ENCODE peak calls at places on chromosomes 12 and 14, in ten cellular contexts. One of them, this sample, is unnamed.
A peak's percentile ranks its signal among the peaks of the same experiment; 100 is the strongest.

GRCh38 chr12:39372929-39373328 is 70.0 kb downstream of the KIF21A start:
- DNase-seq in neural progenitor cell: no peak
- DNase-seq in uterus: no peak
- DNase-seq in transverse colon: no peak
- DNase-seq in fibroblast of the aortic adventitia: no peak
- DNase-seq in tibial artery: no peak
- DNase-seq in stomach: no peak
- DNase-seq in astrocyte of the cerebellum: no peak
- DNase-seq in omental fat pad: no peak
- DNase-seq in sigmoid colon: no peak
- DNase-seq in this sample: no peak

GRCh38 chr12:121916719-121917118 is 1.7 kb upstream of the CFAP251 start:
- DNase-seq in uterus: peak; percentile 41
- DNase-seq in fibroblast of the aortic adventitia: peak; percentile 47
- DNase-seq in sigmoid colon: no peak
- DNase-seq in neural progenitor cell: peak; percentile 74
- DNase-seq in tibial artery: no peak
- DNase-seq in omental fat pad: no peak
- DNase-seq in astrocyte of the cerebellum: no peak
- DNase-seq in transverse colon: no peak
- DNase-seq in stomach: no peak
- DNase-seq in this sample: no peak

GRCh38 chr12:5705791-5706190 is 239.3 kb downstream of the ANO2 start:
- DNase-seq in uterus: no peak
- DNase-seq in neural progenitor cell: no peak
- DNase-seq in astrocyte of the cerebellum: no peak
- DNase-seq in tibial artery: no peak
- DNase-seq in fibroblast of the aortic adventitia: no peak
- DNase-seq in stomach: no peak
- DNase-seq in omental fat pad: no peak
- DNase-seq in transverse colon: no peak
- DNase-seq in sigmoid colon: no peak
- DNase-seq in this sample: no peak

GRCh38 chr14:76811561-76811960 is 1.1 kb downstream of the ANGEL1 start:
- DNase-seq in tibial artery: no peak
- DNase-seq in fibroblast of the aortic adventitia: peak; percentile 31
- DNase-seq in neural progenitor cell: peak; percentile 15
- DNase-seq in sigmoid colon: no peak
- DNase-seq in astrocyte of the cerebellum: no peak
- DNase-seq in omental fat pad: no peak
- DNase-seq in transverse colon: no peak
- DNase-seq in uterus: no peak
- DNase-seq in stomach: no peak
- DNase-seq in this sample: no peak

GRCh38 chr12:68303850-68304249 is 28.3 kb downstream of the MDM1 start:
- DNase-seq in neural progenitor cell: no peak
- DNase-seq in sigmoid colon: no peak
- DNase-seq in fibroblast of the aortic adventitia: peak; percentile 68
- DNase-seq in uterus: peak; percentile 36
- DNase-seq in stomach: no peak
- DNase-seq in tibial artery: no peak
- DNase-seq in astrocyte of the cerebellum: no peak
- DNase-seq in omental fat pad: no peak
- DNase-seq in transverse colon: no peak
- DNase-seq in this sample: no peak

GRCh38 chr12:117498256-117498655 is 136.8 kb upstream of the NOS1 start:
- DNase-seq in uterus: no peak
- DNase-seq in tibial artery: no peak
- DNase-seq in neural progenitor cell: peak; percentile 49
- DNase-seq in fibroblast of the aortic adventitia: no peak
- DNase-seq in sigmoid colon: no peak
- DNase-seq in stomach: no peak
- DNase-seq in astrocyte of the cerebellum: no peak
- DNase-seq in omental fat pad: no peak
- DNase-seq in transverse colon: no peak
- DNase-seq in this sample: no peak

GRCh38 chr12:132954471-132955048 is 1.5 kb downstream of the ZNF605 start:
- DNase-seq in omental fat pad: no peak
- DNase-seq in transverse colon: no peak
- DNase-seq in uterus: no peak
- DNase-seq in stomach: no peak
- DNase-seq in fibroblast of the aortic adventitia: no peak
- DNase-seq in astrocyte of the cerebellum: no peak
- DNase-seq in neural progenitor cell: no peak
- DNase-seq in tibial artery: peak; percentile 35
- DNase-seq in sigmoid colon: no peak
- DNase-seq in this sample: no peak

GRCh38 chr12:46198913-46199312 is 69.9 kb downstream of the SLC38A1 start:
- DNase-seq in tibial artery: no peak
- DNase-seq in astrocyte of the cerebellum: no peak
- DNase-seq in fibroblast of the aortic adventitia: no peak
- DNase-seq in sigmoid colon: no peak
- DNase-seq in transverse colon: no peak
- DNase-seq in neural progenitor cell: no peak
- DNase-seq in uterus: no peak
- DNase-seq in stomach: no peak
- DNase-seq in omental fat pad: no peak
- DNase-seq in this sample: no peak

GRCh38 chr12:119631930-119632678 is 35.8 kb upstream of the PRKAB1 start:
- DNase-seq in fibroblast of the aortic adventitia: peak; percentile 17
- DNase-seq in omental fat pad: no peak
- DNase-seq in sigmoid colon: no peak
- DNase-seq in uterus: no peak
- DNase-seq in neural progenitor cell: no peak
- DNase-seq in stomach: no peak
- DNase-seq in tibial artery: no peak
- DNase-seq in transverse colon: no peak
- DNase-seq in astrocyte of the cerebellum: no peak
- DNase-seq in this sample: no peak

GRCh38 chr12:117192057-117192456 is 1.8 kb upstream of the FBXO21 start:
- DNase-seq in uterus: no peak
- DNase-seq in neural progenitor cell: no peak
- DNase-seq in omental fat pad: no peak
- DNase-seq in astrocyte of the cerebellum: no peak
- DNase-seq in transverse colon: no peak
- DNase-seq in stomach: peak; percentile 25
- DNase-seq in fibroblast of the aortic adventitia: no peak
- DNase-seq in sigmoid colon: no peak
- DNase-seq in tibial artery: no peak
- DNase-seq in this sample: no peak

GRCh38 chr12:41917827-41918445 is 226.7 kb downstream of the GXYLT1 start:
- DNase-seq in transverse colon: no peak
- DNase-seq in uterus: no peak
- DNase-seq in fibroblast of the aortic adventitia: no peak
- DNase-seq in tibial artery: no peak
- DNase-seq in stomach: no peak
- DNase-seq in neural progenitor cell: no peak
- DNase-seq in omental fat pad: no peak
- DNase-seq in sigmoid colon: no peak
- DNase-seq in astrocyte of the cerebellum: no peak
- DNase-seq in this sample: no peak

GRCh38 chr12:1796515-1797010 is 23.8 kb upstream of the LRTM2 start:
- DNase-seq in transverse colon: peak; percentile 64
- DNase-seq in fibroblast of the aortic adventitia: no peak
- DNase-seq in astrocyte of the cerebellum: no peak
- DNase-seq in stomach: peak; percentile 45
- DNase-seq in uterus: peak; percentile 44
- DNase-seq in omental fat pad: peak; percentile 22
- DNase-seq in sigmoid colon: no peak
- DNase-seq in tibial artery: peak; percentile 72
- DNase-seq in neural progenitor cell: no peak
- DNase-seq in this sample: no peak

GRCh38 chr12:70590549-70591226 is 46.5 kb downstream of the PTPRB start:
- DNase-seq in transverse colon: no peak
- DNase-seq in omental fat pad: no peak
- DNase-seq in uterus: no peak
- DNase-seq in tibial artery: no peak
- DNase-seq in stomach: no peak
- DNase-seq in neural progenitor cell: no peak
- DNase-seq in fibroblast of the aortic adventitia: peak; percentile 43
- DNase-seq in sigmoid colon: no peak
- DNase-seq in astrocyte of the cerebellum: no peak
- DNase-seq in this sample: no peak

GRCh38 chr12:48189331-48190125 is 6.1 kb downstream of the CCDC184 start:
- DNase-seq in neural progenitor cell: peak; percentile 69
- DNase-seq in astrocyte of the cerebellum: peak; percentile 62
- DNase-seq in tibial artery: peak; percentile 73
- DNase-seq in stomach: peak; percentile 74
- DNase-seq in transverse colon: peak; percentile 76
- DNase-seq in fibroblast of the aortic adventitia: peak; percentile 79
- DNase-seq in omental fat pad: peak; percentile 71
- DNase-seq in uterus: peak; percentile 59
- DNase-seq in sigmoid colon: peak; percentile 80
- DNase-seq in this sample: no peak
- TF ChIP-seq CTCF in neural progenitor cell: peak; percentile 90
- TF ChIP-seq CTCF in astrocyte of the cerebellum: peak; percentile 88
- TF ChIP-seq CTCF in tibial artery: peak; percentile 73
- TF ChIP-seq CTCF in stomach: no peak
- TF ChIP-seq CTCF in transverse colon: peak; percentile 95
- TF ChIP-seq CTCF in fibroblast of the aortic adventitia: peak; percentile 91
- TF ChIP-seq CTCF in omental fat pad: no peak
- TF ChIP-seq CTCF in uterus: peak; percentile 84
- TF ChIP-seq CTCF in sigmoid colon: peak; percentile 76
- TF ChIP-seq CTCF in this sample: peak; percentile 80

GRCh38 chr12:58443273-58443980 is 476.9 kb downstream of the LRIG3 start:
- DNase-seq in sigmoid colon: no peak
- DNase-seq in tibial artery: no peak
- DNase-seq in neural progenitor cell: peak; percentile 42
- DNase-seq in transverse colon: peak; percentile 13
- DNase-seq in omental fat pad: no peak
- DNase-seq in fibroblast of the aortic adventitia: peak; percentile 60
- DNase-seq in astrocyte of the cerebellum: no peak
- DNase-seq in uterus: no peak
- DNase-seq in stomach: no peak
- DNase-seq in this sample: no peak
- TF ChIP-seq CTCF in sigmoid colon: no peak
- TF ChIP-seq CTCF in tibial artery: peak; percentile 32
- TF ChIP-seq CTCF in neural progenitor cell: peak; percentile 62
- TF ChIP-seq CTCF in transverse colon: peak; percentile 25
- TF ChIP-seq CTCF in omental fat pad: no peak
- TF ChIP-seq CTCF in fibroblast of the aortic adventitia: peak; percentile 65
- TF ChIP-seq CTCF in astrocyte of the cerebellum: peak; percentile 46
- TF ChIP-seq CTCF in uterus: peak; percentile 29
- TF ChIP-seq CTCF in stomach: no peak
- TF ChIP-seq CTCF in this sample: peak; percentile 54

GRCh38 chr12:124497658-124498057 is 69.8 kb downstream of the NCOR2 start:
- DNase-seq in stomach: no peak
- DNase-seq in uterus: peak; percentile 50
- DNase-seq in sigmoid colon: peak; percentile 89
- DNase-seq in omental fat pad: no peak
- DNase-seq in astrocyte of the cerebellum: no peak
- DNase-seq in transverse colon: no peak
- DNase-seq in tibial artery: peak; percentile 87
- DNase-seq in neural progenitor cell: no peak
- DNase-seq in fibroblast of the aortic adventitia: peak; percentile 85
- DNase-seq in this sample: no peak

GRCh38 chr12:124499873-124500231 is 67.6 kb downstream of the NCOR2 start:
- DNase-seq in uterus: no peak
- DNase-seq in astrocyte of the cerebellum: no peak
- DNase-seq in tibial artery: no peak
- DNase-seq in fibroblast of the aortic adventitia: no peak
- DNase-seq in transverse colon: no peak
- DNase-seq in omental fat pad: no peak
- DNase-seq in neural progenitor cell: no peak
- DNase-seq in sigmoid colon: no peak
- DNase-seq in stomach: no peak
- DNase-seq in this sample: no peak

GRCh38 chr12:124500232-124501079 is 67.0 kb downstream of the NCOR2 start:
- DNase-seq in astrocyte of the cerebellum: no peak
- DNase-seq in stomach: no peak
- DNase-seq in uterus: no peak
- DNase-seq in transverse colon: no peak
- DNase-seq in neural progenitor cell: peak; percentile 76
- DNase-seq in tibial artery: no peak
- DNase-seq in sigmoid colon: no peak
- DNase-seq in omental fat pad: no peak
- DNase-seq in fibroblast of the aortic adventitia: no peak
- DNase-seq in this sample: no peak

GRCh38 chr12:124498178-124498869 is 69.1 kb downstream of the NCOR2 start:
- DNase-seq in fibroblast of the aortic adventitia: peak; percentile 96
- DNase-seq in astrocyte of the cerebellum: peak; percentile 83
- DNase-seq in sigmoid colon: no peak
- DNase-seq in transverse colon: no peak
- DNase-seq in uterus: no peak
- DNase-seq in tibial artery: no peak
- DNase-seq in neural progenitor cell: no peak
- DNase-seq in stomach: no peak
- DNase-seq in omental fat pad: no peak
- DNase-seq in this sample: no peak

GRCh38 chr12:124498870-124499753 is 68.3 kb downstream of the NCOR2 start:
- DNase-seq in fibroblast of the aortic adventitia: peak; percentile 73
- DNase-seq in omental fat pad: no peak
- DNase-seq in tibial artery: no peak
- DNase-seq in neural progenitor cell: no peak
- DNase-seq in astrocyte of the cerebellum: no peak
- DNase-seq in transverse colon: no peak
- DNase-seq in stomach: no peak
- DNase-seq in uterus: no peak
- DNase-seq in sigmoid colon: no peak
- DNase-seq in this sample: no peak
- TF ChIP-seq CTCF in fibroblast of the aortic adventitia: no peak
- TF ChIP-seq CTCF in omental fat pad: no peak
- TF ChIP-seq CTCF in tibial artery: no peak
- TF ChIP-seq CTCF in neural progenitor cell: peak; percentile 22
- TF ChIP-seq CTCF in astrocyte of the cerebellum: no peak
- TF ChIP-seq CTCF in transverse colon: no peak
- TF ChIP-seq CTCF in stomach: no peak
- TF ChIP-seq CTCF in uterus: no peak
- TF ChIP-seq CTCF in sigmoid colon: no peak
- TF ChIP-seq CTCF in this sample: peak; percentile 3

DNA sequence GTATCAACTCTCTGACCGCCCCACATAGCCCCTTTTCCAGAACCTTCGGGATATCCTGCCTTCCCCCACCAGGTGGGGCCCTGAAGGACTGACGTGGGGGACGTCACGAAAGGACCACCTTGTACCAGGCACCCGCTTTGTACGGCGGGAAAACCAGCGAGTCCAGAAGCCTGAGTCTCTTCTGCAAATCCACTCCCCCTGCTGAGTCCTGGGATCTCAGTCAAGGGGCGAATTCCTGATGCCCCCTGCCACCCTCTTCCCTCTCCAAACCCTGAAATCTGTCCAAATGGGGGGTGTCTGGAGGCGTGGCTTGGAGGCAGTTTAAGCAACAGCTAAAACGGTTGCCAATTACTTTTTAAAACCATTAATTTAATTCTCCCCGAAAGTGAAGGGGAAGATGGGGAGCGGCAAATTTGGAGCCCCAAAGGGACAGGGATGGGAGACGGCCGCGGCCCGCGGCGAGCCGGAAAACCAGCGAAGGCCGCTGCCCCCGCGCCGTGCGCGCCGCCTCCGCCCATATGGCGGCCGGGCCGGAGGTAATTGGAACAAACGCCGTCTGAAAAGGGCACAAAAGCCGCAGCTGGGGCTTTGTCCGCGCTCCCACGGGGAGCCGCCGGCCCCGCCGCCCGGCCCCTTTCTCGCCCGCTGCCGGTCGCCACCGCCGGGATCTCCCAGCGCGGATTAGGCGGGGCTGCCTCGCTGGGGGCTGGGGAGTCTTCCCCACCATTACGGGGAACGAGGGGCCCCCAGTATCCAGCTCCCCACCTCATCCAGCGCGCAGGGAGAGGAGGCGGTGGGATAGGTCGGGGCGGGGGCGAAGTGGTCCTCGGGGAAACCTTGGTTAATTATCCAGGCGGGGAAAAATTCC is 6.6 kb downstream of the LHX5 start:
- DNase-seq in uterus: no peak
- DNase-seq in transverse colon: no peak
- DNase-seq in stomach: no peak
- DNase-seq in omental fat pad: no peak
- DNase-seq in astrocyte of the cerebellum: no peak
- DNase-seq in sigmoid colon: no peak
- DNase-seq in tibial artery: no peak
- DNase-seq in neural progenitor cell: peak; percentile 96
- DNase-seq in fibroblast of the aortic adventitia: no peak
- DNase-seq in this sample: no peak
- TF ChIP-seq CTCF in uterus: no peak
- TF ChIP-seq CTCF in transverse colon: no peak
- TF ChIP-seq CTCF in stomach: no peak
- TF ChIP-seq CTCF in omental fat pad: no peak
- TF ChIP-seq CTCF in astrocyte of the cerebellum: no peak
- TF ChIP-seq CTCF in sigmoid colon: no peak
- TF ChIP-seq CTCF in tibial artery: no peak
- TF ChIP-seq CTCF in neural progenitor cell: peak; percentile 37
- TF ChIP-seq CTCF in fibroblast of the aortic adventitia: no peak
- TF ChIP-seq CTCF in this sample: no peak